ENCODE peak calls at places on chromosomes 6 and 20, in four cellular contexts. S, T, V and G are unnamed samples. For H3K36me3, the result is how much of the 10 kb centered on the place peaks cover.

GRCh38 chr20:10609276-10609675 is 64.5 kb downstream of the JAG1 start:
- DNase-seq in S (no peak), T (no peak), V (peak), G (no peak)

GRCh38 chr20:59173938-59174496 is 10.4 kb downstream of the ZNF831 start:
- DNase-seq in S (no peak), T (no peak), V (peak), G (no peak)

GRCh38 chr6:140050232-140050995 is 676.0 kb upstream of the CITED2 start:
- DNase-seq in S (no peak), T (no peak), V (no peak), G (no peak)

GRCh38 chr6:2630362-2630761 is 120.4 kb downstream of the MYLK4 start:
- DNase-seq in S (peak), T (no peak), V (no peak), G (no peak)

GRCh38 chr6:8904754-8905153 is 469.4 kb upstream of the SLC35B3 start:
- DNase-seq in S (no peak), T (peak), V (no peak), G (no peak)

GRCh38 chr6:88870728-88871330 is 92.6 kb downstream of the RNGTT start:
- DNase-seq in S (peak), T (peak), V (no peak), G (peak)

GRCh38 chr6:46586896-46587295 is 65.7 kb downstream of the CYP39A1 start:
- DNase-seq in S (no peak), T (no peak), V (no peak), G (no peak)

GRCh38 chr6:169853196-169854082 is 102.0 kb downstream of the ERMARD start:
- DNase-seq in S (no peak), T (peak), V (peak), G (no peak)

GRCh38 chr20:48393721-48394120 is 434.1 kb downstream of the PREX1 start:
- DNase-seq in S (no peak), T (no peak), V (no peak), G (no peak)

GRCh38 chr20:48393311-48393685 is 434.5 kb downstream of the PREX1 start:
- DNase-seq in S (no peak), T (no peak), V (no peak), G (no peak)

GRCh38 chr20:48397689-48398005 is 430.2 kb downstream of the PREX1 start:
- DNase-seq in S (no peak), T (no peak), V (no peak), G (no peak)

GRCh38 chr20:48392407-48393310 is 435.1 kb downstream of the PREX1 start:
- DNase-seq in S (no peak), T (no peak), V (no peak), G (no peak)

GRCh38 chr20:48394415-48395081 is 433.3 kb downstream of the PREX1 start:
- DNase-seq in S (no peak), T (no peak), V (no peak), G (no peak)
- H3K36me3 ChIP-seq in S (under half), T (under half), V (under half), G (under half)

DNA sequence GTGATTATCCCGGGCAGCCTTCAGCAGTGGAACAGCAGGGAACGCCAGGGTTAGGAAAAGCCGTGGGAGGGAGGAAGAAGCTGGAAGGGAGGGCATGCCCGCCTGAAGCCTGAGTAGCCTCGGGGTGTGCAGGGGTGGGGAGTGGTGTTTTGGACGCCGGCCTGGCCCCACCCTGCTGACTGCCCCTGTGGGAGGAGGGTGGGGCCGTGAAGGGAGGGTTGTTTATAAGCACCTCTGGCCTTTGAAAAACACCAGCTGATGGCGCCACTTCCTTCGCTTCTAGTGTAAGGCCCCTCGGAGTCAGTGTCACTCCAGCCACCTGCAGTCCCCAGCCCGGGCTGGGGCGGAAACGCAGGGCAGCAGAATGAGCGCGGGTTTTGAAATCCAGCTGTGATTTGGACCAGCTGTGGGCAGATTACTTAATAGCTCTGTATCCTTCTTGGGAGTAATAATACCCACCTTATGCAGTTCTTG is 52.8 kb upstream of the BMP6 start:
- DNase-seq in S (peak), T (peak), V (peak), G (no peak)
- H3K4me3 ChIP-seq in S (no peak), T (peak), V (no peak), G (no peak)

DNA sequence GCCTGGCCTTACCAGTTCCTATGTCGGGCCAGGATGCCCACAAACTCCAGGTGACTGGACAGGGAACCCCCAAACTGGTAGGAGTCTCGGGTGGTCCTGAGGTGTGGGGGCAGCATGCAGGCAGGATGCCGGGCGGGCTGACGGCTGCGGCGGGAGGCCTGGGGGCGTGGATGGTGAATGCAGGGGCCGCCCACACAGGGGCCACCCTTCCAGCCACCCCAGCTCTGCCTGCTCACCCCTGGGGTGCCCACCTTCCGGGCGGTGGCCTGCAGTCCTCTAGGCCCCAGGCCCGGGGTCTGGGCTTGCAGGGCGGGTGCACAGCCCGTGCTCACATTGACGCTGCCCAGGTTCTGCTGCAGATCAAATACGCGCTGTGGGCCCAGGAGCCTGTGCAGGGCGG is 8.4 kb downstream of the ADRM1 start:
- DNase-seq in S (no peak), T (peak), V (no peak), G (no peak)
- H3K36me3 ChIP-seq in S (half or more), T (under half), V (half or more), G (under half)

GRCh38 chr6:148749678-148750077 is 2.8 kb downstream of the UST start:
- DNase-seq in S (no peak), T (no peak), V (no peak), G (no peak)
- H3K4me3 ChIP-seq in S (no peak), T (no peak), V (no peak), G (no peak)

DNA sequence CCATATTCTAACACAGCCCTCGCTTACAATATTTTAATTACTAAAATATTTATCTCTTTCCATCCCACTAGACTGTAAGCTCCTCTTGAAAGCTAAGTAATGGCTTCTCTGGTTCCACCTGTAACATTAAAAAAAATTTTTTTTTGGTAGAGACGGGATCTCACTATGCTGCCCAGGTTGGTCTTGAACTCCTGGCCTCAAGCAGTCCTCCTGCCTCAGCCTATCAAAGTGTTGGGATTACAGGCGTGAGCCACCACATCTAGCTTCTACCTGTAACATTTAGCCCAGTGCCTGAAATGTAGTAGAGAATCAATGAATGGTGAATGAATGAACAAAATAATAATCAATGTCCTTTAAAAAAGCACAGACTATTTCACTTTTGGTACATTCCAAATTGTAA is 28.8 kb downstream of the DEK start:
- DNase-seq in S (no peak), T (no peak), V (no peak), G (no peak)
- H3K36me3 ChIP-seq in S (under half), T (under half), V (half or more), G (half or more)

GRCh38 chr6:45078432-45078831 is 249.7 kb upstream of the RUNX2 start:
- DNase-seq in S (no peak), T (no peak), V (no peak), G (no peak)
- H3K4me3 ChIP-seq in S (no peak), T (no peak), V (no peak), G (no peak)

DNA sequence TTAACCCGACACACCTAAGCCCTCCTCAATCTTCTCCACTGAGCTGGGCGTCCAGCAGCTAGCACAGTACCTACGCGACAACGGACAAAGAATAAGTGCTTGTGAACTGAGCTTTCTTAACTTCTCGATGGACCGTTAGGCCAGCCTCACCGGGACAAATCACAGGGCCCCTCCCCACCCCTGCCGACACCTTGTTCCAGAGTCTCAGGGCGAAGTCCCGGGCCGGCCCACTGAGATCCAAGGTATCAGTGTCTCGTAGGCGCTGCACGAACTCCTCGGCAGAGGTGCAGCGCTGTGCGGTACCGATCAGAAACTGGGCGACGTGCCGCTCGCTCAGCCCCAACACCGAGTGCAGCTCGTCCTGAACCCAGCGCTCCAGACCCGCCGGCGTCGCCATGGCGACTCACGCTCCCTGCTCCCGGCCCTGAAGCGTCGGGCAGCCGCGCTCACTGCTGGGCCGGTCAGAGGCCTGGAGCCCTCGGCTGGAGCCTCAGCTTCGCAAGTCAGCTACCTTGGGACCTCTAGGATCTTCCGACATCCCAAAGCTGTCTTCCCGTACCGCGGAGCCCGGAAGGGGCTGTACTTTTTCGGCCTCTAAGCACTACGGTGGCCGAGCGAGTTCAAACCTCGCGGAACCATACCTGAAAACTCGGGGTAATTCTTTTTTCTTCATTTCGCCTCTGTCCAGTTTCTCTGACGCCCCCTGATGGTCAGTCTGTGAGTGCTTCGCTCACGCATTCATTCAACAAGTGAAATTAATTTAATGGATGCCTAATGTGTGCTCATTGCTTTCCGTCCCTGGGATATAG is at the start of gene DHX16:
- DNase-seq in S (peak), T (peak), V (peak), G (peak)
- H3K36me3 ChIP-seq in S (under half), T (under half), V (under half), G (under half)

DNA sequence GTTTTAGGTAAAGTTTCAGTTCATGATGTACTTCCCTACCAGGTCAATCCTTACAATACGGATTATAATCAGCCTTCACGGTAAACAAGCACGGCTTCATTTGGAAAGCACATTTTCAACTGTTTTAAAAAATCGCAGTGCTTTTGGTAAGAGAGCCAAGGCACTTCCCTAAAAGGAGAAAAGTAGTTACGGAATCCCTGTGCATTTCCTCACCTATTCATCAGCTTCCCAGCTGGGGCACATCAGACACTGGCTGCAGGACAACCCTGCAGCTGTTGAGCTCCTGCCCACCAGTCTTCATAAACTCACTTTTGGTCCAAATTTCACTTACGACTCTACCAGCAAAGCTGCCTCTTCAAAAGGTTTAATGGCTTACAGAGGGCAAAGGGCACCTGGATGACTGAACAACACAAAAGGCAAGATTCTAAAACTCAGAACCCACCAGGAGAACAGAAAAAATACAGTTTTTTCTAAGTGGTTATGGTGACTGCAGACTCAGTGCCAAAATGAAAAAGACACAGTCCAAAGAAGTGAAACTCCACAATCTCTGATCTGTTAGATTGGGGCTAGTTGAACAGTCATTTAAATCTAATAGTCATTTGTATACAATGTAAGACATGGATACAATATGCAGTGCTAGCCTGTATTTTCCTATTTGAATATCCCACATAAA is 7.5 kb downstream of the SNX5 start:
- DNase-seq in S (no peak), T (no peak), V (no peak), G (no peak)
- H3K4me3 ChIP-seq in S (no peak), T (no peak), V (no peak), G (peak)